ENCODE peak calls at places on chromosomes 13 and 19, in four cellular contexts. J is left ventricle myocardium inferior, D is cardiac muscle cell, K is small intestine. V is an unnamed sample.

GRCh38 chr13:108915095-108915633 is 285.8 kb downstream of the MYO16 start:
- DNase-seq in J (no peak), D (peak; percentile 38), K (peak; percentile 10), V (no peak)

GRCh38 chr13:107266657-107267056 is 698.7 kb upstream of the ARGLU1 start:
- DNase-seq in D (no peak), J (no peak), K (no peak), V (no peak)

GRCh38 chr13:96238241-96238640 is 148.3 kb downstream of the HS6ST3 start:
- DNase-seq in K (no peak), D (no peak), J (no peak), V (no peak)

GRCh38 chr13:42330991-42331390 is 59.0 kb downstream of the AKAP11 start:
- DNase-seq in D (no peak), J (no peak), K (no peak), V (no peak)

GRCh38 chr13:22076658-22077057 is 405.8 kb downstream of the FGF9 start:
- DNase-seq in J (no peak), K (peak; percentile 9), D (no peak), V (no peak)

GRCh38 chr19:17332677-17333581 is 1.7 kb downstream of the ANO8 start:
- DNase-seq in K (peak; percentile 51), D (peak; percentile 68), J (no peak), V (no peak)

GRCh38 chr19:19260417-19260816 is 12.7 kb downstream of the TM6SF2 start:
- DNase-seq in K (no peak), D (no peak), J (no peak), V (no peak)

GRCh38 chr13:38223093-38223492 is 126.6 kb upstream of the UFM1 start:
- DNase-seq in K (no peak), D (peak; percentile 67), J (no peak), V (no peak)

GRCh38 chr13:44629465-44630183 is 53.5 kb upstream of the TSC22D1 start:
- DNase-seq in J (no peak), D (no peak), K (no peak), V (no peak)

GRCh38 chr13:44172411-44172810 is 201.2 kb upstream of the SERP2 start:
- DNase-seq in K (no peak), D (no peak), J (no peak), V (no peak)

GRCh38 chr13:93172109-93172508 is 54.5 kb upstream of the GPC6 start:
- DNase-seq in D (no peak), J (no peak), K (no peak), V (no peak)

GRCh38 chr19:52227980-52228379 is 38.1 kb downstream of the PPP2R1A start:
- DNase-seq in D (no peak), K (no peak), J (no peak), V (no peak)

GRCh38 chr13:99446242-99446641 is 55.0 kb upstream of the TM9SF2 start:
- DNase-seq in K (no peak), J (no peak), D (no peak), V (no peak)

GRCh38 chr13:25752957-25753540 is 298.8 kb downstream of the SHISA2 start:
- DNase-seq in D (no peak), J (peak; percentile 44), K (peak; percentile 8), V (peak; percentile 50)

GRCh38 chr13:22735381-22735995 is 445.3 kb upstream of the SGCG start:
- DNase-seq in K (no peak), J (no peak), D (peak; percentile 33), V (no peak)

GRCh38 chr13:30727491-30728350 is 7.6 kb upstream of the ALOX5AP start:
- DNase-seq in J (no peak), K (no peak), D (no peak), V (no peak)

GRCh38 chr13:38950987-38951386 is 39.6 kb downstream of the STOML3 start:
- DNase-seq in D (no peak), J (no peak), K (peak; percentile 26), V (no peak)

GRCh38 chr19:5196832-5197231 is 143.8 kb downstream of the PTPRS start:
- DNase-seq in K (no peak), J (no peak), D (no peak), V (no peak)

GRCh38 chr19:51203941-51204720 is 20.7 kb upstream of the CD33 start:
- DNase-seq in J (no peak), D (no peak), K (no peak), V (no peak)

GRCh38 chr13:111492958-111493357 is 172.5 kb downstream of the TEX29 start:
- DNase-seq in D (no peak), K (no peak), J (no peak), V (no peak)

GRCh38 chr13:111219306-111219705 is 101.1 kb upstream of the TEX29 start:
- DNase-seq in D (no peak), K (no peak), J (peak; percentile 41), V (peak; percentile 49)

GRCh38 chr19:43901395-43902390 is 33.4 kb downstream of the ZNF45 start:
- DNase-seq in D (peak; percentile 90), J (peak; percentile 82), K (peak; percentile 72), V (peak; percentile 76)

GRCh38 chr13:46035066-46035465 is 17.5 kb downstream of the ZC3H13 start:
- DNase-seq in D (no peak), J (no peak), K (no peak), V (no peak)
- H3K4me3 ChIP-seq in D (no peak overlapping the region), J (no peak overlapping the region), K (no peak overlapping the region), V (no peak overlapping the region)

DNA sequence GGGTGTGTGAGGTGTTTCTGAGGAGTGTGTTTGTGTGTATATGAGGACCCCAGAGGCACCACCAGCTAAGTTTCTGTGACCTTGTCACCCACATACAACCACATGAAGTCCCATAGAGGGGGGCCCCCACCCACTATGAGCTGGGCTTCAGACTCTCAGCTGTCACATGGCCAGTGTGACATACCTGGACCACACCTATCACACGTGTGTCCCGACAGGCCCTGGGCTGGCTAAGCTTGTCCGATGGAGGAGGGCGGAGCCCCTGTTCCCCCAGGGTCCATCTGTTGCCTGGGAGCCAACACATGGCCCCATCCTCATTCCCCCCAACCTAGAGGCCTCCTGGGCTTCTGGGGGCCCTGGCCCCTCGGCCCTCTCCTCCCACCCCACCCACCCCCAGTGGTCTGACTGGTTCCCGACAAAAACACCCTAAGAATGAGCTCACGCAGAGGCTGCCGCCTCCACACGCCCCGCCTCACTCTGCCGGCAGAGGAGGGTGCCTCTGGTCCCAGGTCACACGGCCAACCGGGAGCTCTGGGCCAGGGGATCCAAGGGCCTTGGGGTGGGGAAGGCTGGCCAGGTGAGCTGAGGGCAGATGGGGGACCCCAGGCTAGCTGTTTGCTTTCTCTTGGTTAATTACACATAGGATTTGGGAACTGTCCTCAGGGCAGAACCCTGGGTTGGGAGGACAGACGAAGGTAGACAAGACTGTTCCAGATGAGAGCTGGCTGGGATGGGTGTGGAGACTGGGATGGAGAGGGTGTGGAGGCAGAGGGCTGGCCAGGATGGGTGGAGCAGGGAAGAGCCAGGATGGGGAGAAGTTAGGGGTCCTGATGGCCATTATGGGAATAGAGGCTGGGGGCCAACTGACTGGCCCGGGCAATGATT is 4.3 kb downstream of the KLC3 start:
- DNase-seq in K (no peak), D (no peak), J (no peak), V (no peak)
- H3K27ac ChIP-seq in K (no peak overlapping the region), D (no peak overlapping the region), J (no peak overlapping the region), V (no peak overlapping the region)

DNA sequence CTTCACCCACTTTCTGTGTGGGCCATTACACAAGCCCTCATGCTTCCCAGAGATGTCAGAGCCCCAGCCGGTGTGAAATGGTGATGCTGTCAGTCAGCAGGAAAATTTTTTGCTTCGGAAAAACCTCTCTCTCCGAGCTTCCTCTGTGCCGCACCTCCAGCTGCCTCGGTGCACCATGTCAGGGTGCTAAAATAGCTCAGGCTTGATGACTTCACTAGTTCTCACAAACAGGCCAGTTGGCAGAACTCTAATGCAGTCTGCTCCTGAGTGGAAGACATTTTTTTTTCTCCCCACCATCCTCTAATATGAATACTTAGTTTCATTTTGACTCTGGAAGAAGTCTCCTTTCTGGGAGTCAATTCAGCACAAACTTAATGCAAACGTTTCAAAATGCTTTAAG is 71.3 kb downstream of the KLF12 start:
- DNase-seq in D (peak; percentile 46), J (peak; percentile 66), K (no peak), V (peak; percentile 44)
- H3K4me1 ChIP-seq in D (peaks cover 24% of the 10 kb centered on the region), J (peaks cover 79% of the 10 kb centered on the region), K (no peaks in the 10 kb centered on the region), V (peaks cover 47% of the 10 kb centered on the region)

GRCh38 chr19:29503140-29503758 is 22.5 kb upstream of the VSTM2B start:
- DNase-seq in D (no peak), K (no peak), J (no peak), V (no peak)
- H3K4me3 ChIP-seq in D (no peak overlapping the region), K (no peak overlapping the region), J (no peak overlapping the region), V (no peak overlapping the region)

GRCh38 chr19:40144151-40144550 is 47.1 kb upstream of the MAP3K10 start:
- DNase-seq in K (no peak), J (no peak), D (no peak), V (no peak)

GRCh38 chr19:40147338-40147692 is 43.9 kb upstream of the MAP3K10 start:
- DNase-seq in D (no peak), K (no peak), J (no peak), V (no peak)

GRCh38 chr19:40144947-40145748 is 46.1 kb upstream of the MAP3K10 start:
- DNase-seq in D (no peak), K (no peak), J (no peak), V (no peak)

GRCh38 chr19:40150170-40150569 is 41.1 kb upstream of the MAP3K10 start:
- DNase-seq in D (no peak), J (no peak), K (no peak), V (no peak)

DNA sequence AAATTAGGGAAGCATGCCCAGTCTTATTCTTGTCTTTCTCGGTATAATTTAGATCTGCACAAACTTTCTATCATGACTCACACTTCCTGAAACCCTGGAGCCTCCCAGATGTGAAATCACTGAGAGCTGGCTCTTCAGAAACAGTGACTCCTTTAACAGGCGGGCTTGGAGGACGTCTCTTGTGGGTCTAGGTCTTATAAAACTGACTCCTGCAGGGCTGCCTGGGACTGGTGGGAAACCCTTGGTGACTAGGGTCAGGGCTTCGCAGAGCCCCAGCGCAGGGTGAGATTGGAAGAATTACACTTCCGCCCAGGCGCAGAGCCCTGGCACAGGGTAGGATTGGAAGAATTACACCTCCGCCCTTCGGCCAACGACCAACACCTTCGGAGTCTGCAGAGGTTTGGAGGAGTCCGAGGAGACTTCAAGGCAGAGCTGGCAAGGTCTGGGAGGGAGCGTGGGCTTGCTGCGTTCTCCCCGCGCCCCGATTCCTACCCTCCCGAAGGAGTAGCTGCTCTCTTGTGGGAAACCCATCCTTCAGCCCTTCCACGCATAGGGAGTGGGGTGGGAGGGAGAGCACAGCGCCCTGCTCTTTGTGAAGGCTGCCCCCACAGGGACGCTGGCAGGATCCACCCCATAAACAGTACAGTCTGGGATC is 43.4 kb upstream of the MAP3K10 start:
- DNase-seq in K (no peak), J (no peak), D (no peak), V (no peak)
- H3K27ac ChIP-seq in K (no peak overlapping the region), J (no peak overlapping the region), D (no peak overlapping the region), V (no peak overlapping the region)

GRCh38 chr13:40466271-40466670 is 200.2 kb downstream of the FOXO1 start:
- DNase-seq in K (no peak), J (no peak), D (no peak), V (no peak)
- H3K4me1 ChIP-seq in K (no peaks in the 10 kb centered on the region), J (peaks cover 14% of the 10 kb centered on the region), D (no peaks in the 10 kb centered on the region), V (peaks cover 5% of the 10 kb centered on the region)

GRCh38 chr13:75685239-75685697 is 49.1 kb downstream of the LMO7 start:
- DNase-seq in K (no peak), J (no peak), D (no peak), V (no peak)
- H3K4me3 ChIP-seq in K (no peak overlapping the region), J (no peak overlapping the region), D (no peak overlapping the region), V (no peak overlapping the region)

GRCh38 chr13:94494021-94494420 is 14.5 kb upstream of the DCT start:
- DNase-seq in K (no peak), J (no peak), D (no peak), V (no peak)

GRCh38 chr13:94495806-94496205 is 16.3 kb upstream of the DCT start:
- DNase-seq in K (no peak), D (no peak), J (no peak), V (no peak)
- H3K27ac ChIP-seq in K (no peak overlapping the region), D (no peak overlapping the region), J (no peak overlapping the region), V (no peak overlapping the region)